ENCODE peak calls at places on chromosome 4, in five cellular contexts. X, L, A, Z and Y are unnamed samples.

GRCh38 chr4:66613591-66613990 is 931.7 kb downstream of the CENPC start:
- DNase-seq in L (no peak), Z (no peak), A (no peak), X (no peak), Y (no peak)

GRCh38 chr4:140044314-140044991 is 109.5 kb downstream of the MAML3 start:
- DNase-seq in X (no peak), L (no peak), A (no peak), Z (no peak), Y (no peak)

GRCh38 chr4:40187386-40187913 is 9.4 kb upstream of the RHOH start:
- DNase-seq in L (no peak), A (no peak), X (no peak), Z (no peak), Y (no peak)

GRCh38 chr4:174154455-174154854 is 129.0 kb downstream of the FBXO8 start:
- DNase-seq in L (no peak), X (no peak), A (no peak), Z (no peak), Y (peak)

GRCh38 chr4:154559141-154559841 is 3.5 kb upstream of the FGB start:
- DNase-seq in Z (no peak), X (no peak), L (no peak), A (peak), Y (peak)

GRCh38 chr4:11469900-11470708 is 41.4 kb upstream of the HS3ST1 start:
- DNase-seq in L (no peak), X (no peak), Z (no peak), A (no peak), Y (no peak)

GRCh38 chr4:11548529-11549176 is 120.0 kb upstream of the HS3ST1 start:
- DNase-seq in A (no peak), X (no peak), L (no peak), Z (no peak), Y (no peak)

GRCh38 chr4:154491341-154491679 is 289 bp downstream of the DCHS2 start:
- DNase-seq in L (no peak), X (no peak), Z (no peak), A (peak), Y (no peak)

GRCh38 chr4:110361921-110362320 is 114.0 kb upstream of the ENPEP start:
- DNase-seq in L (no peak), X (no peak), Z (no peak), A (no peak), Y (no peak)

GRCh38 chr4:8324640-8325239 is 55.2 kb downstream of the HTRA3 start:
- DNase-seq in L (no peak), A (no peak), X (no peak), Z (no peak), Y (no peak)

GRCh38 chr4:105451346-105451745 is 22.5 kb downstream of the PPA2 start:
- DNase-seq in Z (no peak), X (no peak), L (no peak), A (peak), Y (peak)

GRCh38 chr4:41784191-41784979 is 35.9 kb upstream of the PHOX2B start:
- DNase-seq in A (no peak), X (no peak), Z (no peak), L (no peak), Y (no peak)

GRCh38 chr4:123559955-123560669 is 163.5 kb downstream of the SPRY1 start:
- DNase-seq in L (no peak), Z (no peak), X (no peak), A (no peak), Y (no peak)

GRCh38 chr4:152524429-152524828 is 11.5 kb downstream of the FBXW7 start:
- DNase-seq in Z (no peak), X (no peak), L (no peak), A (no peak), Y (no peak)

GRCh38 chr4:25457053-25457715 is 80.1 kb downstream of the ANAPC4 start:
- DNase-seq in Z (no peak), A (no peak), L (no peak), X (no peak), Y (no peak)

GRCh38 chr4:97828646-97829045 is 314.6 kb downstream of the STPG2 start:
- DNase-seq in L (no peak), A (no peak), Z (no peak), X (no peak), Y (no peak)

GRCh38 chr4:10496200-10496599 is 39.0 kb upstream of the ZNF518B start:
- DNase-seq in L (no peak), Z (no peak), X (no peak), A (no peak), Y (peak)

GRCh38 chr4:116055857-116056827 is 942.7 kb upstream of the NDST4 start:
- DNase-seq in A (peak), X (no peak), Z (no peak), L (no peak), Y (peak)

GRCh38 chr4:184420881-184421416 is 53.4 kb downstream of the IRF2 start:
- DNase-seq in L (no peak), A (no peak), Z (no peak), X (no peak), Y (no peak)

GRCh38 chr4:105057370-105058096 is 89.1 kb upstream of the TET2 start:
- DNase-seq in Z (no peak), A (no peak), X (no peak), L (no peak), Y (no peak)

GRCh38 chr4:3201718-3202702 is 46.9 kb upstream of the MSANTD1 start:
- DNase-seq in A (no peak), X (no peak), L (no peak), Z (no peak), Y (no peak)

GRCh38 chr4:27357283-27357682 is 496.6 kb downstream of the STIM2 start:
- DNase-seq in L (no peak), X (no peak), Z (no peak), A (no peak), Y (peak)

GRCh38 chr4:139242511-139243051 is 37.4 kb downstream of the MGARP start:
- DNase-seq in Z (no peak), A (no peak), X (no peak), L (no peak), Y (no peak)

GRCh38 chr4:77471821-77472495 is 133.7 kb upstream of the CXCL13 start:
- DNase-seq in X (no peak), A (no peak), L (no peak), Z (no peak), Y (no peak)

GRCh38 chr4:7959066-7959465 is 19.4 kb upstream of the AFAP1 start:
- DNase-seq in Z (no peak), X (no peak), L (no peak), A (no peak), Y (no peak)